ENCODE peak calls at places on chromosomes 16 and 17, in five cellular contexts. U, O, R, Q and D are unnamed samples.

GRCh38 chr16:74651841-74652240 is 14.8 kb downstream of the RFWD3 start:
- DNase-seq in Q (no peak), R (no peak), O (no peak), U (no peak), D (peak; percentile 74)

GRCh38 chr17:12627177-12627629 is 38.5 kb upstream of the MYOCD start:
- DNase-seq in O (no peak), U (peak; percentile 78), Q (no peak), R (no peak), D (peak; percentile 71)

GRCh38 chr17:81486174-81486810 is 26.3 kb downstream of the ACTG1 start:
- DNase-seq in O (no peak), U (no peak), R (no peak), Q (no peak), D (no peak)

GRCh38 chr17:18039535-18040286 is 503 bp downstream of the GID4 start:
- DNase-seq in Q (peak; percentile 69), U (peak; percentile 84), O (peak; percentile 68), R (peak; percentile 53), D (no peak)

GRCh38 chr16:57675752-57676623 is 7.9 kb downstream of the ADGRG3 start:
- DNase-seq in R (no peak), O (peak; percentile 35), Q (no peak), U (peak; percentile 82), D (no peak)

GRCh38 chr17:66420961-66421371 is 118.6 kb downstream of the PRKCA start:
- DNase-seq in O (no peak), R (no peak), Q (no peak), U (no peak), D (peak; percentile 23)

GRCh38 chr16:84194470-84195200 is 3.7 kb downstream of the ADAD2 start:
- DNase-seq in Q (peak; percentile 59), O (no peak), U (no peak), R (no peak), D (no peak)

GRCh38 chr16:50027829-50028228 is 2.8 kb downstream of the CNEP1R1 start:
- DNase-seq in Q (no peak), U (no peak), R (no peak), O (no peak), D (no peak)

GRCh38 chr16:65121870-65122723 is at the start of gene CDH11:
- DNase-seq in O (peak; percentile 83), Q (peak; percentile 68), R (no peak), U (peak; percentile 93), D (peak; percentile 70)

GRCh38 chr17:77316191-77316641 is 175.4 kb downstream of the SEC14L1 start:
- DNase-seq in O (peak; percentile 31), U (peak; percentile 94), Q (peak; percentile 74), R (no peak), D (peak; percentile 45)

GRCh38 chr17:48240562-48241130 is 133.1 kb downstream of the SNX11 start:
- DNase-seq in U (no peak), Q (no peak), O (no peak), R (no peak), D (peak; percentile 47)

GRCh38 chr17:79645777-79646088 is 34.9 kb upstream of the RBFOX3 start:
- DNase-seq in U (no peak), O (no peak), Q (peak; percentile 12), R (no peak), D (no peak)
- H3K27ac ChIP-seq in U (no peak overlapping the region), O (no peak overlapping the region), Q (no peak overlapping the region), R (no peak overlapping the region), D (no peak overlapping the region)

GRCh38 chr17:72515291-72516065 is 394.7 kb downstream of the SOX9 start:
- DNase-seq in R (no peak), U (peak; percentile 79), O (no peak), Q (no peak), D (no peak)

GRCh38 chr17:72512649-72513556 is 392.1 kb downstream of the SOX9 start:
- DNase-seq in U (no peak), Q (no peak), O (no peak), R (no peak), D (no peak)

GRCh38 chr17:72516772-72517399 is 396.1 kb downstream of the SOX9 start:
- DNase-seq in R (no peak), U (no peak), O (no peak), Q (no peak), D (no peak)

GRCh38 chr17:72514321-72514861 is 393.6 kb downstream of the SOX9 start:
- DNase-seq in U (no peak), O (no peak), Q (no peak), R (no peak), D (no peak)

GRCh38 chr17:72514888-72515287 is 394.1 kb downstream of the SOX9 start:
- DNase-seq in Q (no peak), U (no peak), R (no peak), O (no peak), D (peak; percentile 23)
- H3K4me1 ChIP-seq in Q (peaks cover 5% of the 10 kb centered on the region), U (peaks cover 35% of the 10 kb centered on the region), R (peaks cover 16% of the 10 kb centered on the region), O (peaks cover 22% of the 10 kb centered on the region), D (peaks cover 6% of the 10 kb centered on the region)

DNA sequence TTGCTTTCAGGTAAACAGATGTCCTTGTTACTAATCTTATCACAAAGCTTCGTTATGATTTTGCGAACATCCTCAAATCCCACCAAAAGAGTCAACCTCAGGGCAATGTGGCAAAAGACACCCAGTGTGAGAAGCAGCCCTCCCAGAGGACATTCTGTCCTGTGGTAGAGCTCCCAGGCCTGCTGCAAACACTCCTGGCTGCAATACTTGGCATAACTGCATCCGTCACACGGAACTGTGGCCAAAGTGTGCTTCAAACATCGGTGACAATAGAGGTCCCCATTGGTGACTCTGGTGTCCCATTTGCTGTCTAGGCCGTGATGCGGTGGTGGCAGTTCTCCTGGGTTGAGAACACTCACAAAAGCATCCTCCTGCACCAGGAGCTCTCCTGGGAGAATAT is 29.5 kb downstream of the SMYD4 start:
- DNase-seq in R (no peak), O (no peak), U (no peak), Q (peak; percentile 17), D (no peak)
- TF ChIP-seq CTCF in R (no peak), O (no peak), U (no peak), Q (no peak), D (no peak)

GRCh38 chr16:24838554-24839266 is 7.1 kb upstream of the SLC5A11 start:
- DNase-seq in Q (no peak), O (no peak), R (peak; percentile 39), U (peak; percentile 92), D (no peak)
- H3K27ac ChIP-seq in Q (no peak overlapping the region), O (no peak overlapping the region), R (peak overlapping the region; percentile 65), U (peak overlapping the region; percentile 61), D (no peak overlapping the region)

GRCh38 chr17:80262775-80263244 is 2.2 kb downstream of the RNF213 start:
- DNase-seq in O (no peak), U (peak; percentile 69), R (no peak), Q (peak; percentile 65), D (no peak)
- H3K4me1 ChIP-seq in O (no peaks in the 10 kb centered on the region), U (peaks cover 29% of the 10 kb centered on the region), R (peaks cover 11% of the 10 kb centered on the region), Q (peaks cover 37% of the 10 kb centered on the region), D (peaks cover 10% of the 10 kb centered on the region)

GRCh38 chr16:12341423-12341822 is 364.9 kb downstream of the SNX29 start:
- DNase-seq in O (no peak), Q (no peak), U (no peak), R (peak; percentile 78), D (no peak)
- TF ChIP-seq CTCF in O (no peak), Q (no peak), U (peak; percentile 27), R (peak; percentile 54), D (peak; percentile 43)

GRCh38 chr17:27493088-27493487 is 36.8 kb downstream of the KSR1 start:
- DNase-seq in Q (no peak), R (no peak), O (no peak), U (no peak), D (no peak)

GRCh38 chr17:27490391-27490790 is 34.1 kb downstream of the KSR1 start:
- DNase-seq in O (no peak), Q (no peak), U (no peak), R (no peak), D (no peak)

GRCh38 chr17:27491713-27492190 is 35.5 kb downstream of the KSR1 start:
- DNase-seq in Q (peak; percentile 47), U (no peak), O (peak; percentile 49), R (no peak), D (no peak)

GRCh38 chr17:27494192-27495091 is 38.2 kb downstream of the KSR1 start:
- DNase-seq in U (no peak), O (peak; percentile 51), Q (peak; percentile 82), R (peak; percentile 76), D (peak; percentile 46)

DNA sequence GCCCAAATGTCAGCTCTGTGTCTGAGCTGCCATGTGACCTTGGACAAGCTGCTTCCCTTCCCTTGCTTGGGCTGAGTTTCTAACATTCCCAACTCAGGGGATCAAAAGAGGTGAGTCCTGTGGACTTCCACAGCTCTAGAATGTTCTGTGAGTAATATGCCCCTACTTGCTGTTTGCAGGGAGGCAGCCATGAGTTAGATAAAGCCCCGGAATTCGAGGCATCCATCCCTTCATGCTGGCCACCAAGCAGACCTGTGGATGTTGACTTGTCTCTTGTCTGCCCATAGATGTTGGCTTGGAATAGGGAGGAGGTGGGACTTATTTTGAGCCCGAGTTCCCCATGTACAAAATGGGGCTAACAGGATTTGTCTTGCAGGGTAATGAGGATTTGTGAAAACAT is 36.2 kb downstream of the KSR1 start:
- DNase-seq in U (no peak), O (no peak), Q (no peak), R (no peak), D (no peak)
- H3K27ac ChIP-seq in U (no peak overlapping the region), O (peak overlapping the region; percentile 75), Q (no peak overlapping the region), R (no peak overlapping the region), D (no peak overlapping the region)

DNA sequence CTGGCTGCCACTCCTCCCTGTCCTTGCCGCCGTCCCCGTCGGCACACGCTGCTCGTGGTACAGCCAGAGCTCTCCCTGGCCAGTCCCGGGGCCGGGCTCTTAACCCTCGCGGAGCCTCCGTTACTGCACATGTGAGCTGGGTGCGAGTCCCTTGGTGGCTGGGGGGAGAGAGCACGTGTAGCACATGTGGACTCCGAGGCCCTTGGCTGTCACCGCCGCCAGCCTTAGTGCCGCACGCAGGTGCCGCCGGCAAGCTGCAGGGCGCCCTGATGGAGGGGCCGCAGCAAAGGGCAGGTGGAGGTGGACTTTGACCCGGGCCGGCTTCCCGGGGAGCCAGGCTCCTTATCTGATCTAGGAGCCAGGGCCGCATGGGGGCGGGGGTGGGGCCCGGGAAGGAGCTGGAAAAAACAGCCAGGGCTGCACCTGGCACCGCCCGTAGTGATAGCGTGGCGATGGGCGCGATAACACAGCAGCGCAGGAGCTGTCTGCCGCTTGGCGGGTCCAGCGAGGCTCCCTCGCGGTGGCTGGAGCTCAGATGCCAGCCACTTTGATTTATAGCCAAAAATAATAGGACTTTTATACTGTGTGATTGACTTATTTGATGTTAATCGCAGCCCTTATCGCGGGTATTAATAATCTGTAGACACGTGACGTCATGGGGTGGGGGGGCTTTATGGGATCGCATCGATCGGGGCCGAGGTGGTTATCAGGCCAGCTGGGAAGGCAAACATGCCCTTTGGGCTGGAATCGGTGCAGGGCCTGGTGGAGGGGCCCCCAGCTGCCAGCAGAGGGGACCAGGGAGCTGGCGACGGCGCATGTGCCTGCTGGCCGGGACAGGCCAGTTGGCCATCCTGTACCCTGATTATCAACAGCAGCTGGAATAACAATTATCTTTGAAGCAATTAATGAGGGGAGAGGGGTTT is 35.1 kb downstream of the ZFPM1 start:
- DNase-seq in U (no peak), Q (no peak), R (no peak), O (no peak), D (no peak)
- H3K4me1 ChIP-seq in U (no peaks in the 10 kb centered on the region), Q (no peaks in the 10 kb centered on the region), R (no peaks in the 10 kb centered on the region), O (no peaks in the 10 kb centered on the region), D (no peaks in the 10 kb centered on the region)